ENCODE peak calls at places on chromosome 19, in ten cellular contexts. R is stimulated activated CD8-positive, alpha-beta memory T cell treated with anti-CD3 and anti-CD28 coated beads, Interleukin-15, amount 100 ng/mL, for 1 hour; O is PC-3; H is T-helper 2 cell treated with Interferon-gamma antibody and Interleukin-4, amounts not matched to agents 5 μg/mL and 100 μg/mL, for 36 hours; L is KBM-7; A is H9; V is lung microvascular endothelial cell; T is psoas muscle; K is KG1; D is HCEC 1CT. Y is an unnamed sample.

GRCh38 chr19:53927745-53928144 is 18.7 kb downstream of the CACNG7 start:
- DNase-seq in R (no peak), O (peak; percentile 78), H (no peak), L (peak; percentile 40), A (peak; percentile 88), V (peak; percentile 79), T (no peak), K (peak; percentile 3), D (no peak), Y (no peak)

GRCh38 chr19:4369888-4370260 is 26.5 kb downstream of the MPND start:
- DNase-seq in R (peak; percentile 47), O (no peak), H (peak; percentile 79), L (peak; percentile 79), A (peak; percentile 73), V (peak; percentile 70), T (peak; percentile 78), K (peak; percentile 22), D (no peak), Y (no peak)

GRCh38 chr19:1315470-1316166 is 29.9 kb downstream of the EFNA2 start:
- DNase-seq in R (no peak), O (peak; percentile 50), H (peak; percentile 14), L (peak; percentile 39), A (peak; percentile 78), V (peak; percentile 57), T (peak; percentile 73), K (peak; percentile 33), D (peak; percentile 30), Y (no peak)

GRCh38 chr19:18153555-18154134 is 682 bp downstream of the PIK3R2 start:
- DNase-seq in R (no peak), O (no peak), H (no peak), L (no peak), A (no peak), V (no peak), T (peak; percentile 72), K (no peak), D (no peak), Y (no peak)

GRCh38 chr19:57056972-57057371 is 62.8 kb upstream of the USP29 start:
- DNase-seq in R (no peak), O (no peak), H (no peak), L (no peak), A (no peak), V (no peak), T (peak; percentile 52), K (no peak), D (peak; percentile 86), Y (peak; percentile 88)

GRCh38 chr19:44643605-44644390 is at the start of gene PVR:
- DNase-seq in R (no peak), O (peak; percentile 77), H (peak; percentile 45), L (peak; percentile 79), A (peak; percentile 75), V (peak; percentile 88), T (peak; percentile 87), K (peak; percentile 65), D (peak; percentile 78), Y (peak; percentile 80)

GRCh38 chr19:48676887-48677286 is 4.1 kb upstream of the NTN5 start:
- DNase-seq in R (no peak), O (no peak), H (no peak), L (no peak), A (no peak), V (no peak), T (no peak), K (no peak), D (no peak), Y (no peak)

GRCh38 chr19:728011-728410 is 19.3 kb downstream of the PALM start:
- DNase-seq in R (no peak), O (no peak), H (no peak), L (no peak), A (no peak), V (peak; percentile 74), T (peak; percentile 91), K (no peak), D (no peak), Y (no peak)

GRCh38 chr19:33458807-33459206 is 62.8 kb downstream of the PEPD start:
- DNase-seq in R (no peak), O (no peak), H (no peak), L (no peak), A (peak; percentile 14), V (no peak), T (no peak), K (no peak), D (no peak), Y (peak; percentile 19)

GRCh38 chr19:44905437-44906160 is at the start of gene APOE:
- DNase-seq in R (no peak), O (no peak), H (no peak), L (peak; percentile 16), A (peak; percentile 91), V (no peak), T (no peak), K (no peak), D (no peak), Y (no peak)

GRCh38 chr19:45881909-45882528 is 3.9 kb downstream of the IRF2BP1 start:
- DNase-seq in R (no peak), O (no peak), H (no peak), L (no peak), A (peak; percentile 76), V (no peak), T (no peak), K (no peak), D (no peak), Y (no peak)

GRCh38 chr19:55341191-55342043 is 1.7 kb downstream of the KMT5C start:
- DNase-seq in R (no peak), O (peak; percentile 62), H (peak; percentile 69), L (peak; percentile 35), A (peak; percentile 90), V (peak; percentile 36), T (peak; percentile 71), K (no peak), D (no peak), Y (peak; percentile 91)

Y was measured in sigmoid colon.